ENCODE peak calls at places on chromosomes 6 and 20, in six cellular contexts. C is right lobe of liver, U is retinal pigment epithelial cell, Z is keratinocyte, E is activated gamma-delta T cell treated with Interleukin-2 at 50 U/mL for 16 hours, R is AML-193. Q is an unnamed sample.

GRCh38 chr20:62704341-62704948 is 4.2 kb upstream of the NTSR1 start:
- DNase-seq in E (no peak), Z (peak), C (no peak), R (no peak), U (peak), Q (peak)

GRCh38 chr6:49409951-49410542 is 53.0 kb downstream of the MMUT start:
- DNase-seq in Z (peak), R (peak), E (peak), C (peak), U (no peak), Q (peak)

GRCh38 chr6:161108886-161109285 is 117.3 kb downstream of the MAP3K4 start:
- DNase-seq in R (no peak), U (no peak), Z (no peak), E (no peak), C (no peak), Q (no peak)

GRCh38 chr6:13427838-13428527 is 59.4 kb downstream of the GFOD1 start:
- DNase-seq in U (no peak), E (peak), Z (no peak), R (peak), C (no peak), Q (no peak)

GRCh38 chr6:144806222-144806621 is 521.1 kb downstream of the UTRN start:
- DNase-seq in C (no peak), E (no peak), Z (no peak), R (no peak), U (no peak), Q (no peak)

GRCh38 chr6:27279513-27280063 is 32.1 kb downstream of the PRSS16 start:
- DNase-seq in R (no peak), E (no peak), Z (no peak), C (no peak), U (no peak), Q (no peak)

GRCh38 chr6:10904015-10904414 is 17.2 kb downstream of the SYCP2L start:
- DNase-seq in Z (no peak), U (no peak), R (no peak), C (no peak), E (no peak), Q (no peak)

GRCh38 chr6:135282425-135282824 is 101.3 kb downstream of the MYB start:
- DNase-seq in Z (no peak), E (no peak), U (no peak), C (no peak), R (peak), Q (no peak)

GRCh38 chr6:69880570-69880969 is 14.2 kb downstream of the COL19A1 start:
- DNase-seq in U (no peak), Z (no peak), C (no peak), E (no peak), R (no peak), Q (peak)

GRCh38 chr6:162229093-162229492 is 498.5 kb downstream of the PRKN start:
- DNase-seq in U (no peak), C (no peak), Z (no peak), R (no peak), E (no peak), Q (no peak)

GRCh38 chr6:125138083-125138482 is 15.5 kb upstream of the TPD52L1 start:
- DNase-seq in R (no peak), Z (no peak), E (no peak), U (no peak), C (no peak), Q (no peak)

GRCh38 chr20:63940071-63940471 is 16.1 kb downstream of the UCKL1 start:
- DNase-seq in R (no peak), E (no peak), C (no peak), Z (no peak), U (no peak), Q (no peak)

GRCh38 chr20:54497931-54498718 is 22.7 kb downstream of the DOK5 start:
- DNase-seq in Z (no peak), R (peak), U (no peak), C (no peak), E (no peak), Q (no peak)

GRCh38 chr6:80633412-80633811 is 526.9 kb downstream of the BCKDHB start:
- DNase-seq in Z (no peak), E (no peak), C (no peak), U (no peak), R (no peak), Q (no peak)

GRCh38 chr6:10643214-10643641 is 51.2 kb downstream of the C6orf52 start:
- DNase-seq in C (no peak), Z (no peak), E (no peak), U (no peak), R (peak), Q (no peak)